ENCODE peak calls at places on chromosomes 4 and X, in nine cellular contexts. L is amniotic stem cell; C is left ventricle myocardium inferior; V is omental fat pad; W is effector memory CD4-positive, alpha-beta T cell; E is amniotic epithelial cell; X is NCI-H510A treated with DMSO at 0.1 percent for 48 hours; Q is suprapubic skin; Z is AG08396. A is an unnamed sample.

GRCh38 chr4:175298119-175298518 is 380.0 kb downstream of the ADAM29 start:
- DNase-seq in E (peak), V (no peak), Q (no peak), X (no peak), L (no peak), Z (peak), C (no peak), W (no peak), A (no peak)

GRCh38 chr4:119286377-119287002 is 35.4 kb downstream of the FABP2 start:
- DNase-seq in X (no peak), W (no peak), Z (peak), C (no peak), V (no peak), Q (no peak), E (peak), L (no peak), A (no peak)

GRCh38 chr4:124290678-124291077 is 421.9 kb downstream of the ANKRD50 start:
- DNase-seq in Q (no peak), X (no peak), Z (no peak), V (no peak), W (no peak), C (no peak), L (no peak), E (no peak), A (no peak)

GRCh38 chr4:140286503-140286902 is 86.9 kb upstream of the SCOC start:
- DNase-seq in Q (no peak), C (no peak), X (no peak), V (no peak), Z (no peak), W (no peak), L (no peak), E (no peak), A (no peak)

GRCh38 chrX:42398967-42399631 is 378.9 kb downstream of the PPP1R2C start:
- DNase-seq in V (no peak), Z (no peak), L (no peak), X (no peak), W (no peak), C (no peak), E (peak), Q (no peak), A (no peak)

GRCh38 chr4:2424581-2424980 is 5.8 kb downstream of the CFAP99 start:
- DNase-seq in W (no peak), V (no peak), E (peak), X (no peak), C (no peak), Z (no peak), Q (no peak), L (no peak), A (no peak)

GRCh38 chr4:108972613-108973283 is 209.9 kb upstream of the ETNPPL start:
- DNase-seq in X (no peak), V (no peak), W (no peak), Z (no peak), C (no peak), E (no peak), L (no peak), Q (no peak), A (no peak)

GRCh38 chr4:118776166-118776954 is 59.6 kb downstream of the SEC24D start:
- DNase-seq in V (no peak), Q (no peak), Z (no peak), E (peak), C (no peak), W (no peak), L (no peak), X (no peak), A (no peak)

GRCh38 chrX:95145848-95146540 is 1472.0 kb downstream of the FAM133A start:
- DNase-seq in C (no peak), V (no peak), W (no peak), E (no peak), L (no peak), Q (no peak), Z (no peak), X (no peak), A (no peak)

GRCh38 chr4:148447672-148448071 is 5.5 kb upstream of the NR3C2 start:
- DNase-seq in W (no peak), V (no peak), L (no peak), Q (no peak), E (no peak), X (no peak), Z (no peak), C (no peak), A (no peak)

GRCh38 chrX:154378799-154379568 is at the start of gene EMD:
- DNase-seq in V (peak), C (peak), X (peak), Z (peak), E (peak), Q (peak), L (peak), W (peak), A (peak)

GRCh38 chr4:169815606-169816005 is 57.9 kb upstream of the HPF1 start:
- DNase-seq in L (no peak), E (peak), V (no peak), C (no peak), Q (no peak), X (no peak), W (no peak), Z (no peak), A (no peak)

A was measured in substantia nigra.